ENCODE peak calls at places on chromosome 21, in four cellular contexts. R, J, Q and E are unnamed samples.

GRCh38 chr21:45147473-45148315 is 73.3 kb downstream of the ADARB1 start:
- DNase-seq in R (no peak), J (no peak), Q (no peak), E (no peak)

GRCh38 chr21:33761104-33762036 is 119.1 kb downstream of the ITSN1 start:
- DNase-seq in R (peak), J (no peak), Q (no peak), E (peak)

GRCh38 chr21:28541371-28542112 is 451.1 kb downstream of the LTN1 start:
- DNase-seq in R (no peak), J (no peak), Q (no peak), E (no peak)

GRCh38 chr21:30623362-30623761 is 2.9 kb downstream of the KRTAP20-4 start:
- DNase-seq in R (no peak), J (no peak), Q (no peak), E (no peak)

GRCh38 chr21:26877015-26877414 is 31.8 kb upstream of the ADAMTS1 start:
- DNase-seq in R (no peak), J (no peak), Q (no peak), E (no peak)

GRCh38 chr21:44051462-44051941 is 39.4 kb downstream of the TRAPPC10 start:
- DNase-seq in R (no peak), J (no peak), Q (no peak), E (no peak)

GRCh38 chr21:33492571-33492970 is 1.1 kb upstream of the DNAJC28 start:
- DNase-seq in R (no peak), J (no peak), Q (no peak), E (no peak)

GRCh38 chr21:42299324-42300044 is 15.7 kb downstream of the TFF3 start:
- DNase-seq in R (peak), J (no peak), Q (no peak), E (no peak)

GRCh38 chr21:15005391-15005790 is 59.4 kb downstream of the NRIP1 start:
- DNase-seq in R (no peak), J (no peak), Q (peak), E (no peak)

GRCh38 chr21:35046880-35047229 is 2.2 kb downstream of the RUNX1 start:
- DNase-seq in R (no peak), J (no peak), Q (no peak), E (no peak)

GRCh38 chr21:36377391-36377842 is 7.8 kb upstream of the CHAF1B start:
- DNase-seq in R (no peak), J (no peak), Q (no peak), E (peak)

GRCh38 chr21:32382108-32382601 is 10.7 kb downstream of the URB1 start:
- DNase-seq in R (peak), J (no peak), Q (no peak), E (no peak)

GRCh38 chr21:32806810-32807386 is 35.3 kb upstream of the PAXBP1 start:
- DNase-seq in R (no peak), J (no peak), Q (no peak), E (no peak)

GRCh38 chr21:44834951-44835646 is 17.2 kb upstream of the SUMO3 start:
- DNase-seq in R (no peak), J (no peak), Q (no peak), E (no peak)

GRCh38 chr21:19353271-19353670 is 949.7 kb upstream of the TMPRSS15 start:
- DNase-seq in R (no peak), J (no peak), Q (no peak), E (no peak)

GRCh38 chr21:35326677-35327076 is 277.6 kb upstream of the RUNX1 start:
- DNase-seq in R (no peak), J (no peak), Q (no peak), E (peak)

GRCh38 chr21:45164124-45164511 is 89.7 kb downstream of the ADARB1 start:
- DNase-seq in R (no peak), J (no peak), Q (no peak), E (no peak)

GRCh38 chr21:36255650-36256047 is 64.3 kb upstream of the MORC3 start:
- DNase-seq in R (no peak), J (no peak), Q (no peak), E (no peak)

GRCh38 chr21:26637346-26637745 is 64.3 kb upstream of the CYYR1 start:
- DNase-seq in R (no peak), J (no peak), Q (no peak), E (no peak)

GRCh38 chr21:42873096-42873495 is 6.2 kb downstream of the WDR4 start:
- DNase-seq in R (no peak), J (no peak), Q (no peak), E (no peak)

GRCh38 chr21:38323721-38324591 is 67.2 kb downstream of the KCNJ15 start:
- DNase-seq in R (peak), J (no peak), Q (no peak), E (peak)

GRCh38 chr21:39087238-39087975 is 95.8 kb downstream of the PSMG1 start:
- DNase-seq in R (no peak), J (no peak), Q (peak), E (no peak)

GRCh38 chr21:45806042-45806441 is 162.5 kb downstream of the PCBP3 start:
- DNase-seq in R (no peak), J (no peak), Q (no peak), E (no peak)

GRCh38 chr21:28827422-28827821 is 165.3 kb downstream of the LTN1 start:
- DNase-seq in R (no peak), J (no peak), Q (no peak), E (no peak)

GRCh38 chr21:36926989-36927695 is 39.3 kb downstream of the HLCS start:
- DNase-seq in R (no peak), J (no peak), Q (no peak), E (no peak)

GRCh38 chr21:40689816-40690215 is 157.1 kb downstream of the DSCAM start:
- DNase-seq in R (no peak), J (no peak), Q (no peak), E (no peak)

GRCh38 chr21:36584980-36585940 is 105.3 kb upstream of the CLDN14 start:
- DNase-seq in R (no peak), J (no peak), Q (no peak), E (no peak)

GRCh38 chr21:42075686-42076471 is 4.8 kb downstream of the UMODL1 start:
- DNase-seq in R (no peak), J (no peak), Q (no peak), E (no peak)

GRCh38 chr21:36693144-36694040 is 5.5 kb upstream of the SIM2 start:
- DNase-seq in R (no peak), J (no peak), Q (peak), E (no peak)

GRCh38 chr21:42349420-42350075 is 1.2 kb downstream of the TFF2 start:
- DNase-seq in R (no peak), J (no peak), Q (no peak), E (no peak)

GRCh38 chr21:34022557-34023335 is 50.6 kb upstream of the MRPS6 start:
- DNase-seq in R (peak), J (no peak), Q (no peak), E (no peak)

GRCh38 chr21:27693376-27693775 is 726.5 kb upstream of the ADAMTS5 start:
- DNase-seq in R (peak), J (no peak), Q (no peak), E (no peak)

GRCh38 chr21:42012763-42013329 is 2.7 kb upstream of the ZBTB21 start:
- DNase-seq in R (no peak), J (no peak), Q (no peak), E (no peak)

GRCh38 chr21:34073749-34074282 is 438 bp downstream of the MRPS6 start:
- DNase-seq in R (no peak), J (peak), Q (peak), E (peak)

GRCh38 chr21:28644762-28645161 is 347.9 kb downstream of the LTN1 start:
- DNase-seq in R (no peak), J (no peak), Q (no peak), E (no peak)

GRCh38 chr21:37845535-37845934 is 70.7 kb downstream of the KCNJ6 start:
- DNase-seq in R (no peak), J (peak), Q (no peak), E (no peak)

GRCh38 chr21:22806278-22806677 is 1808.1 kb downstream of the NCAM2 start:
- DNase-seq in R (no peak), J (no peak), Q (no peak), E (no peak)

GRCh38 chr21:30478015-30478414 is 2.2 kb downstream of the KRTAP19-1 start:
- DNase-seq in R (no peak), J (no peak), Q (no peak), E (peak)

GRCh38 chr21:42056468-42056867 is 14.6 kb upstream of the UMODL1 start:
- DNase-seq in R (no peak), J (no peak), Q (no peak), E (peak)

GRCh38 chr21:37886726-37887309 is 29.4 kb downstream of the KCNJ6 start:
- DNase-seq in R (no peak), J (no peak), Q (no peak), E (no peak)